ENCODE peak calls at places on chromosomes 16 and 17, in eight cellular contexts. N, J, A, Z, R, Y, F and X are unnamed samples.

GRCh38 chr17:44204453-44204882 is 4.8 kb upstream of the ATXN7L3 start:
- DNase-seq in R (no peak), Y (no peak), F (no peak), Z (no peak), A (no peak), N (no peak), J (peak; percentile 82), X (no peak)

GRCh38 chr17:38749222-38750043 is 1.3 kb upstream of the PCGF2 start:
- DNase-seq in Z (no peak), R (peak; percentile 87), F (no peak), Y (peak; percentile 56), N (peak; percentile 91), A (peak; percentile 73), J (peak; percentile 60), X (no peak)

GRCh38 chr16:53988136-53988535 is 284.2 kb downstream of the FTO start:
- DNase-seq in J (no peak), N (no peak), Z (no peak), Y (no peak), A (no peak), R (no peak), F (no peak), X (no peak)

GRCh38 chr16:85256190-85256739 is 144.0 kb upstream of the CIBAR2 start:
- DNase-seq in A (no peak), F (no peak), N (no peak), Z (no peak), Y (no peak), J (no peak), R (no peak), X (no peak)

GRCh38 chr16:19432429-19432828 is 14.7 kb downstream of the TMC5 start:
- DNase-seq in F (no peak), N (no peak), R (peak; percentile 35), J (no peak), Z (no peak), Y (peak; percentile 23), A (no peak), X (peak; percentile 28)

GRCh38 chr17:67718325-67718941 is 697 bp downstream of the NOL11 start:
- DNase-seq in Y (no peak), J (peak; percentile 38), R (no peak), A (peak; percentile 14), N (no peak), Z (no peak), F (no peak), X (peak; percentile 44)

GRCh38 chr16:65468121-65468520 is 346.3 kb upstream of the CDH11 start:
- DNase-seq in A (no peak), N (no peak), R (no peak), Y (no peak), J (no peak), F (no peak), Z (no peak), X (no peak)

GRCh38 chr16:66741131-66741900 is 10.1 kb downstream of the DYNC1LI2 start:
- DNase-seq in R (peak; percentile 91), A (peak; percentile 81), N (peak; percentile 85), J (peak; percentile 91), F (no peak), Z (no peak), Y (peak; percentile 48), X (no peak)

GRCh38 chr16:46768809-46769208 is 20.7 kb upstream of the MYLK3 start:
- DNase-seq in A (no peak), Y (no peak), R (no peak), F (no peak), Z (no peak), N (no peak), J (no peak), X (no peak)

GRCh38 chr17:31385428-31386285 is 5.8 kb upstream of the RAB11FIP4 start:
- DNase-seq in J (peak; percentile 30), N (no peak), Y (no peak), A (no peak), Z (no peak), R (no peak), F (no peak), X (no peak)

GRCh38 chr17:62163847-62164246 is 98.8 kb upstream of the MED13 start:
- DNase-seq in Z (no peak), F (no peak), Y (peak; percentile 53), A (peak; percentile 29), N (peak; percentile 34), J (no peak), R (no peak), X (no peak)

GRCh38 chr16:46688101-46688656 is 799 bp downstream of the VPS35 start:
- DNase-seq in Y (no peak), N (peak; percentile 36), Z (no peak), R (peak; percentile 51), J (peak; percentile 28), F (no peak), A (no peak), X (no peak)

GRCh38 chr16:49578435-49579024 is 204.9 kb downstream of the C16orf78 start:
- DNase-seq in J (no peak), R (no peak), A (no peak), Y (no peak), F (no peak), Z (no peak), N (no peak), X (no peak)
- H3K4me3 ChIP-seq in J (no peak overlapping the region), R (no peak overlapping the region), A (no peak overlapping the region), Y (no peak overlapping the region), F (no peak overlapping the region), Z (no peak overlapping the region), N (no peak overlapping the region), X (no peak overlapping the region)

GRCh38 chr17:64773836-64774761 is 112.0 kb upstream of the SMURF2 start:
- DNase-seq in N (no peak), Y (peak; percentile 95), Z (no peak), J (peak; percentile 48), F (no peak), R (peak; percentile 85), A (peak; percentile 55), X (no peak)
- H3K4me3 ChIP-seq in N (no peak overlapping the region), Y (peak overlapping the region; percentile 80), Z (no peak overlapping the region), J (no peak overlapping the region), F (no peak overlapping the region), R (no peak overlapping the region), A (no peak overlapping the region), X (no peak overlapping the region)

GRCh38 chr17:77963441-77963840 is 4.9 kb downstream of the TNRC6C start:
- DNase-seq in F (no peak), A (peak; percentile 75), Z (peak; percentile 67), R (no peak), Y (no peak), N (no peak), J (peak; percentile 91), X (peak; percentile 98)
- H3K4me3 ChIP-seq in F (peak overlapping the region; percentile 6), A (no peak overlapping the region), Z (peak overlapping the region; percentile 23), R (no peak overlapping the region), Y (no peak overlapping the region), N (no peak overlapping the region), J (no peak overlapping the region), X (peak overlapping the region; percentile 24)

DNA sequence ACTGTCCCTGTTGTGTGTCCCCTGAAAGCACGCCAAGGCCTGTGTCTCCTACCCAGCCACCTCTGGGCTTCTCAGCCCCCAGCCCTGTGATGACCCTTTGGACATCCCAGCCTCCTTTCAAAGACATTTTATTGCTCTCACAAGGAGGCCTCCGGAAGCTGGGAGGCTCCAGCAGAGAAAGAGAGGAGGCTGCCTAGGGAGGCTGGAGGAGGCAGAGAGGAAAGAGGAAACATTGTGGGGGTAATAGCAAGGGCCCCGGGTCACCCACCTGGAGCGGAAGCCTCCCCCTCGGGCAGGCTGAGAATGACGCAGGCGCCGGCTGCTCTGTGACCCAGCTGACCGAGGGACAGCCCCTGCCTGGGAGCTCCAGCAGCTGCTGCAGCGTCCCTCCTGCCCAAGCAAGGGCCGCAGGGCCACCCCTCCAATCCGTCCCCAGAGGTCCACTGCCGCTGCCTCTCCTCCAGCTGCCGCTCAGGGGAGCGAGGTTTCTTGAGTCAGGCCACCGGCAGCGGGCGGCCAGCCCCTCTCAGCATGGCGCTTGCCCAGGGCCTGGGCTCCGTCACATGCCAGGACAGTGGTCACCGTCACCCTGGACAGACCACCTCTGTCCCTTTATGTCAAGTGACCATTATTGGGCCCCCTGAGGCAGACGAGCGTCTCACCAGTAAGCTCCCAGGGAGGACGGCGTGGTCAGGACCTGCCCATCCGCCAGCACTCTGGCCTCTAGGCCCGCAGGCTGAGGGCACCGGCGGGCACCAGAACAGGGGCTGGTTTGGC is 29.3 kb downstream of the ACTG1 start:
- DNase-seq in Z (no peak), F (no peak), A (no peak), Y (no peak), J (no peak), R (no peak), N (no peak), X (peak; percentile 44)
- H3K4me3 ChIP-seq in Z (no peak overlapping the region), F (no peak overlapping the region), A (no peak overlapping the region), Y (no peak overlapping the region), J (no peak overlapping the region), R (no peak overlapping the region), N (no peak overlapping the region), X (peak overlapping the region; percentile 66)

GRCh38 chr17:69144621-69145255 is 3.0 kb upstream of the ABCA6 start:
- DNase-seq in Z (no peak), A (no peak), Y (no peak), F (no peak), R (no peak), N (no peak), J (no peak), X (no peak)

GRCh38 chr17:69143683-69144231 is 2.1 kb upstream of the ABCA6 start:
- DNase-seq in R (no peak), A (no peak), Z (no peak), J (no peak), F (no peak), Y (no peak), N (no peak), X (no peak)

GRCh38 chr17:69142473-69142802 is 743 bp upstream of the ABCA6 start:
- DNase-seq in Z (no peak), A (no peak), F (no peak), Y (no peak), N (no peak), R (no peak), J (peak; percentile 84), X (no peak)

GRCh38 chr17:69147460-69147859 is 5.8 kb upstream of the ABCA6 start:
- DNase-seq in A (no peak), F (no peak), N (no peak), R (no peak), Z (no peak), J (no peak), Y (no peak), X (no peak)

GRCh38 chr17:69141802-69142472 is at the start of gene ABCA6:
- DNase-seq in F (no peak), Z (no peak), A (no peak), Y (no peak), N (no peak), J (peak; percentile 92), R (no peak), X (no peak)
- H3K4me3 ChIP-seq in F (no peak within 1 kb of the TSS), Z (no peak within 1 kb of the TSS), A (no peak within 1 kb of the TSS), Y (no peak within 1 kb of the TSS), N (peak within 1 kb of the TSS; percentile 29), J (peak within 1 kb of the TSS; percentile 59), R (no peak within 1 kb of the TSS), X (no peak within 1 kb of the TSS)